ENCODE peak calls at places on chromosomes 6 and 20, in four cellular contexts. N is HepG2, L is tibial artery, A is A549. R is an unnamed sample.

GRCh38 chr6:70241031-70241430 is 61.9 kb downstream of the COL9A1 start:
- DNase-seq in A (no peak), L (no peak), N (no peak), R (no peak)

GRCh38 chr6:79797912-79798311 is 149.4 kb downstream of the ELOVL4 start:
- DNase-seq in N (no peak), L (no peak), A (no peak), R (no peak)

GRCh38 chr20:54566224-54566750 is 90.9 kb downstream of the DOK5 start:
- DNase-seq in L (no peak), N (no peak), A (no peak), R (no peak)

GRCh38 chr6:42644211-42644610 is 78.2 kb downstream of the PRPH2 start:
- DNase-seq in A (no peak), N (no peak), L (no peak), R (no peak)

GRCh38 chr20:19977373-19977770 is 39.8 kb upstream of the NAA20 start:
- DNase-seq in A (no peak), L (no peak), N (no peak), R (no peak)

GRCh38 chr6:169898788-169899480 is 147.5 kb downstream of the ERMARD start:
- DNase-seq in L (no peak), N (no peak), A (no peak), R (no peak)

GRCh38 chr6:56144538-56145324 is 102.6 kb downstream of the COL21A1 start:
- DNase-seq in A (no peak), L (no peak), N (no peak), R (no peak)

GRCh38 chr20:64106435-64106961 is 867 bp downstream of the NPBWR2 start:
- DNase-seq in N (no peak), L (no peak), A (no peak), R (no peak)

GRCh38 chr20:8946036-8946926 is 122.6 kb upstream of the PLCB4 start:
- DNase-seq in L (no peak), N (no peak), A (no peak), R (no peak)

GRCh38 chr6:73704260-73704659 is 8.3 kb downstream of the CD109 start:
- DNase-seq in L (no peak), N (peak; percentile 77), A (peak; percentile 83), R (no peak)

GRCh38 chr6:169489642-169490408 is 212.0 kb downstream of the WDR27 start:
- DNase-seq in L (no peak), N (no peak), A (no peak), R (no peak)

GRCh38 chr20:39446397-39446796 is 484.3 kb downstream of the DHX35 start:
- DNase-seq in A (no peak), N (no peak), L (no peak), R (no peak)

GRCh38 chr6:27591660-27592059 is 118.8 kb upstream of the ZNF184 start:
- DNase-seq in L (no peak), N (peak; percentile 72), A (peak; percentile 74), R (no peak)

GRCh38 chr20:17613328-17614175 is 43.7 kb downstream of the DSTN start:
- DNase-seq in N (no peak), L (peak; percentile 45), A (no peak), R (no peak)

GRCh38 chr20:17859616-17860232 is 108.9 kb downstream of the SNX5 start:
- DNase-seq in L (no peak), N (no peak), A (no peak), R (no peak)

GRCh38 chr6:152223622-152224021 is 413.5 kb downstream of the SYNE1 start:
- DNase-seq in A (no peak), N (peak; percentile 5), L (no peak), R (no peak)

GRCh38 chr6:2790588-2790987 is 25.4 kb downstream of the WRNIP1 start:
- DNase-seq in A (peak; percentile 47), N (no peak), L (no peak), R (no peak)

GRCh38 chr6:11224252-11224965 is 8.1 kb downstream of the NEDD9 start:
- DNase-seq in A (no peak), N (no peak), L (no peak), R (peak; percentile 12)

GRCh38 chr20:53706008-53706481 is 112.4 kb upstream of the ZNF217 start:
- DNase-seq in L (no peak), A (no peak), N (no peak), R (no peak)

GRCh38 chr20:4820833-4821518 is 99.3 kb downstream of the PRND start:
- DNase-seq in N (no peak), L (no peak), A (peak; percentile 50), R (no peak)

GRCh38 chr6:149271348-149272340 is 45.9 kb upstream of the TAB2 start:
- DNase-seq in L (peak; percentile 28), A (no peak), N (no peak), R (no peak)

GRCh38 chr20:50248104-50248631 is 57.5 kb downstream of the CEBPB start:
- DNase-seq in N (no peak), A (no peak), L (no peak), R (no peak)

GRCh38 chr6:56649053-56649769 is 6.5 kb upstream of the DST start:
- DNase-seq in A (peak; percentile 26), L (no peak), N (no peak), R (no peak)

GRCh38 chr6:134230940-134231339 is 87.0 kb downstream of the SGK1 start:
- DNase-seq in L (no peak), A (no peak), N (no peak), R (no peak)

GRCh38 chr6:121917263-121917829 is 481.9 kb downstream of the GJA1 start:
- DNase-seq in L (no peak), A (no peak), N (no peak), R (no peak)

GRCh38 chr20:63978319-63979220 is 872 bp downstream of the SAMD10 start:
- DNase-seq in N (peak; percentile 79), L (no peak), A (no peak), R (peak; percentile 33)

GRCh38 chr6:35911871-35912653 is 8.8 kb downstream of the SRPK1 start:
- DNase-seq in L (no peak), N (no peak), A (no peak), R (no peak)

GRCh38 chr6:150142657-150143501 is at the start of gene PPP1R14C:
- DNase-seq in L (no peak), A (no peak), N (no peak), R (no peak)

GRCh38 chr6:80637312-80637711 is 530.8 kb downstream of the BCKDHB start:
- DNase-seq in L (no peak), A (no peak), N (no peak), R (no peak)

GRCh38 chr6:81759782-81760181 is 7.3 kb upstream of the TENT5A start:
- DNase-seq in L (no peak), A (peak; percentile 29), N (no peak), R (no peak)

GRCh38 chr6:15326072-15326614 is 80.3 kb downstream of the JARID2 start:
- DNase-seq in L (no peak), A (no peak), N (no peak), R (no peak)

GRCh38 chr6:92777146-92777740 is 642.1 kb downstream of the EPHA7 start:
- DNase-seq in A (peak; percentile 4), N (peak; percentile 12), L (no peak), R (no peak)

GRCh38 chr20:63045991-63046390 is 39.2 kb upstream of the BHLHE23 start:
- DNase-seq in A (no peak), N (no peak), L (no peak), R (no peak)

GRCh38 chr6:152277826-152278247 is 359.3 kb downstream of the SYNE1 start:
- DNase-seq in A (no peak), N (peak; percentile 77), L (no peak), R (no peak)

GRCh38 chr20:36666181-36666740 is 20.3 kb upstream of the SLA2 start:
- DNase-seq in A (peak; percentile 42), L (no peak), N (peak; percentile 43), R (no peak)

GRCh38 chr20:58215116-58215515 is 13.3 kb downstream of the ANKRD60 start:
- DNase-seq in N (no peak), A (no peak), L (no peak), R (no peak)
- TF ChIP-seq CTCF in N (no peak), A (no peak), L (no peak), R (no peak)

DNA sequence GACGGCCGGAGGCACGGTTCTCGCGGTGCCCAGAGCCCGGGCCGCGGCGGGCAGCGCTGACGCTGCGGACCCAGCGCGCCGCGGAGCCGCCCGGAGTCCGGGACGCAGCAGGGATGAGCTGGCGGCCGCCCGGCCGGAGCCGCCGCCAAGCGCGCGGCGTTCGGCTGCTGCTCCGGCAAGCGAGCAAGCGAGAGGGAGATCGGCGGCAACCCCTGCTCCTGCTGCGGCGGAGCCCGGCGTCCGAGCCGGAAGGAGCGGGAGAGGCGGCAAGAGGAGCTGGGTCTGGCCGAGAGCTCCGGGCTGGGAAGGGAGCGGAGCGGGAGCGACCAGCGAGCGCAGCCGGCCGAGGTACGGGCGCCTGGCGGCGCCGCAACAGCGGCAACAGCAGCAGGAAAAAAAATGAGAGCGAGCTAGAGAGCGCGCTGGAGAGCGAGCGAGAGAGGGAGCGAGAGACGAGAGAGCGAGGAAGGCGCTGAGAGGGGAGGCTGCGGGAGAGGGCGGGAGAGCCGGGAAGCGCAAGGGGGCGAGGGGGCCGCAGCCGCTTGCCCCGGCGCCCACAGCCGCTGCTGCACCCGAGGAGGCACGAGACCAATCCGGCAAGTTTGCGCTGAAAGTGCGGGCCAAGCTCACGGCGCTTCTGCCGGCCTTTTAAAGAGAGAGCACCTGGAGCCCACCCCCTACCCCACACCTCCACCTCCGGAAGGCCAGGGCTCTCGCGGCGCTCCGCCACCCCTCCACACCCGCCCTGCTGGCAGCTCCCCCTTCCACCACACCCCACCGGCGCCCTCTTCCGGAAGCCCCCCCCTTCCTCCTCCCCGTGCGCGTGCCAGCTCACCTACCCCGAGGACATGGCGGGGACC is 496 bp downstream of the GRM4 start:
- DNase-seq in L (no peak), N (no peak), A (peak; percentile 37), R (peak; percentile 43)
- H3K27ac ChIP-seq in L (no peak overlapping the region), N (no peak overlapping the region), A (no peak overlapping the region), R (no peak overlapping the region)

DNA sequence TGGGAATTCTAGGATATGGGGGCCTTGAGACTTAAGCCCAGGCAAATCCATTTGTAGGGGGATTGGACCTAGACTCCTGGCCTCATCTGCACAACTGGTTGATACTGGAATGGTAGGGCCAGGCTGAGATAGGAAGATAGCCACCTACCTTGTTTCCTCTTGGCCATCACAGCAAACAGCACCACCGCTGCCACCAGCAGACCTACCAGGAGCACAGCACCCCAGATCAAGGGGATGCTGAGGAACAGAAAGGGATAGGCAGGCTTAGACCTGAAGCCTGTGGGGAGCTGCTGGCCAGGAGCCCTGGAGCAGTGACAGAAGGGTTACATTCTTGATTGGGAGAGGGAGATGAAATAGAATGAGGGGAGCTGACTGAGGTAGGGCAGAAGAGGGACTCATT is 3.5 kb downstream of the TREML1 start:
- DNase-seq in A (no peak), L (no peak), N (no peak), R (no peak)
- TF ChIP-seq CTCF in A (no peak), L (no peak), N (peak; percentile 10), R (no peak)

GRCh38 chr6:53793318-53793975 is 1.4 kb upstream of the LRRC1 start:
- DNase-seq in A (peak; percentile 67), N (peak; percentile 96), L (peak; percentile 35), R (no peak)

GRCh38 chr6:53794073-53794719 is 609 bp upstream of the LRRC1 start:
- DNase-seq in L (peak; percentile 78), N (peak; percentile 81), A (peak; percentile 70), R (peak; percentile 57)

GRCh38 chr6:53792016-53792415 is 2.8 kb upstream of the LRRC1 start:
- DNase-seq in A (no peak), N (no peak), L (no peak), R (no peak)

GRCh38 chr6:53794720-53795253 is at the start of gene LRRC1:
- DNase-seq in N (peak; percentile 88), L (peak; percentile 88), A (peak; percentile 87), R (peak; percentile 80)

DNA sequence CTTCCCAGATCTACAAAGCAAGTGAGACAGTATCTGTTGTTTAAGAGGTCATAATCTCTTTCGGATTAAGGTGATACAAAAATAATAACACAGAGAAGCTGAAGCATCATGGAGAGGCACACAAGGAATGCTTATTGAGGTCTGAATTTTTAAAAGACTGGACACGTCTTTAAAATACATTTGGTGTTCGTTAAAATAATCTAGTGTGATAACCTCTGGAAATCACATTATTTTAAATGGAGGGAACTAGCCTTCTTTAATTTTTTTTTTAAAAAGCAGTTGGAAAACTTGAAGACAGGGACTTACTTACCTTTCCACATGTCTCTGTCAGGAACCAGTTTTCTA is 1.9 kb upstream of the LRRC1 start:
- DNase-seq in L (no peak), N (no peak), A (no peak), R (no peak)
- H3K27ac ChIP-seq in L (no peak overlapping the region), N (peak overlapping the region; percentile 81), A (peak overlapping the region; percentile 97), R (no peak overlapping the region)

R was measured in CD4-positive, alpha-beta T cell.